ENCODE peak calls at places on chromosomes 11 and 22, in six cellular contexts. I is heart right ventricle, A is colonic mucosa, M is psoas muscle, D is mucosa of descending colon, H is GM23248. R is an unnamed sample.

GRCh38 chr11:46050065-46050464 is 71.2 kb downstream of the PHF21A start:
- DNase-seq in H (peak; percentile 87), I (no peak), M (peak; percentile 17), A (no peak), D (no peak), R (peak; percentile 90)

GRCh38 chr11:60345489-60345888 is 18.4 kb downstream of the MS4A6E start:
- DNase-seq in D (peak; percentile 69), M (no peak), I (peak; percentile 19), A (no peak), H (peak; percentile 26), R (no peak)

GRCh38 chr11:117836077-117836960 is 11.8 kb upstream of the FXYD2 start:
- DNase-seq in A (peak; percentile 17), M (no peak), H (no peak), D (no peak), I (no peak), R (no peak)

GRCh38 chr22:29710922-29711593 is 8.7 kb upstream of the CABP7 start:
- DNase-seq in A (peak; percentile 29), H (no peak), D (peak; percentile 44), I (peak; percentile 16), M (peak; percentile 76), R (no peak)

GRCh38 chr22:44676441-44677298 is 25.3 kb upstream of the PRR5 start:
- DNase-seq in A (peak; percentile 82), M (no peak), I (no peak), D (peak; percentile 74), H (peak; percentile 37), R (no peak)

GRCh38 chr11:117928818-117929567 is at the start of gene TMPRSS13:
- DNase-seq in D (peak; percentile 62), H (no peak), M (no peak), A (peak; percentile 62), I (no peak), R (no peak)

GRCh38 chr11:19614370-19614936 is 98.2 kb upstream of the NAV2 start:
- DNase-seq in A (no peak), H (no peak), M (no peak), I (no peak), D (no peak), R (no peak)

GRCh38 chr11:33063326-33063775 is 24.0 kb downstream of the TCP11L1 start:
- DNase-seq in A (no peak), I (no peak), D (no peak), M (no peak), H (peak; percentile 85), R (peak; percentile 48)

GRCh38 chr11:78808903-78809302 is 234.2 kb upstream of the NARS2 start:
- DNase-seq in H (no peak), D (peak; percentile 69), M (no peak), A (peak; percentile 66), I (no peak), R (no peak)

GRCh38 chr11:7672960-7673723 is at the start of gene CYB5R2:
- DNase-seq in A (peak; percentile 85), M (peak; percentile 75), I (peak; percentile 75), D (peak; percentile 78), H (peak; percentile 78), R (no peak)

GRCh38 chr22:32482708-32483107 is 8.1 kb downstream of the FBXO7 start:
- DNase-seq in I (no peak), A (no peak), M (no peak), H (peak; percentile 25), D (no peak), R (peak; percentile 36)

GRCh38 chr11:65446446-65447277 is 24.1 kb downstream of the NEAT1 start:
- DNase-seq in D (no peak), A (no peak), I (no peak), H (peak; percentile 65), M (peak; percentile 76), R (peak; percentile 47)

GRCh38 chr11:12377106-12377823 is at the start of gene PARVA:
- DNase-seq in M (peak; percentile 67), H (peak; percentile 94), I (peak; percentile 70), A (peak; percentile 77), D (peak; percentile 67), R (peak; percentile 79)

GRCh38 chr11:115819014-115819413 is 314.8 kb upstream of the CADM1 start:
- DNase-seq in H (no peak), M (no peak), D (no peak), I (no peak), A (no peak), R (peak; percentile 12)

GRCh38 chr22:44624689-44625420 is 77.1 kb upstream of the PRR5 start:
- DNase-seq in H (no peak), D (no peak), A (no peak), M (no peak), I (no peak), R (no peak)

GRCh38 chr11:14500181-14500651 is 605 bp upstream of the COPB1 start:
- DNase-seq in M (no peak), D (peak; percentile 82), A (peak; percentile 74), I (peak; percentile 48), H (peak; percentile 82), R (peak; percentile 42)

GRCh38 chr11:75233688-75234295 is 6.8 kb upstream of the TPBGL start:
- DNase-seq in H (peak; percentile 64), M (no peak), I (peak; percentile 46), A (peak; percentile 38), D (peak; percentile 74), R (peak; percentile 41)

GRCh38 chr11:12430912-12431311 is 53.5 kb downstream of the PARVA start:
- DNase-seq in D (peak; percentile 72), H (peak; percentile 94), M (peak; percentile 59), A (peak; percentile 83), I (peak; percentile 61), R (peak; percentile 87)

GRCh38 chr22:39520874-39521857 is 804 bp downstream of the ATF4 start:
- DNase-seq in D (peak; percentile 86), H (peak; percentile 92), A (peak; percentile 84), I (peak; percentile 88), M (peak; percentile 86), R (peak; percentile 52)

GRCh38 chr11:134275534-134276395 is at the start of gene GLB1L3:
- DNase-seq in D (peak; percentile 29), A (no peak), H (peak; percentile 60), I (no peak), M (no peak), R (no peak)

GRCh38 chr11:58658553-58659080 is 36.2 kb downstream of the CNTF start:
- DNase-seq in A (no peak), D (no peak), I (no peak), M (no peak), H (no peak), R (no peak)

GRCh38 chr11:122633219-122633829 is 22.2 kb upstream of the UBASH3B start:
- DNase-seq in I (peak; percentile 29), D (no peak), H (peak; percentile 83), M (no peak), A (no peak), R (peak; percentile 38)

GRCh38 chr22:17337639-17338038 is 31.6 kb upstream of the CECR2 start:
- DNase-seq in D (no peak), A (no peak), H (no peak), I (no peak), M (no peak), R (no peak)
- H3K4me1 ChIP-seq in D (no peaks in the 10 kb centered on the region), A (no peaks in the 10 kb centered on the region), H (no peaks in the 10 kb centered on the region), I (peaks cover 9% of the 10 kb centered on the region), M (peaks cover 13% of the 10 kb centered on the region), R (no peaks in the 10 kb centered on the region)

DNA sequence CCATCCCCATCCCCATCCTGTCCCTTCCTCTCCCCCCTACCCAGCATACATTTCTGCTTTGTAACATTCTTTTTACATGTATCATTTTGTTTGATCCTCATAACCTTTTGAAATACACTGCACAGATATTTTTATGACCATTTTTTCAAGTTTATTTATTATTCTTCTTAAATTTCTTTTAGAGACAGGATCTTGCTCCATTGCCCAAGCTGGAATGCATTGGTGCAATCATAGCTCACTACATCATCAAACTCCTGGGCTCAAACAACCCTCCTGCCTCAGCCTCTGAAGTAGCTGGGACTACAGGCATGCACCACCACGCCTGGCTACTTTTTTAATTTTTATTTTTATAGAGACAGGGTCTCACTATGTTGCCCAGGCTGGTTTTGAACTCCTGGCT is 99.4 kb upstream of the AKIP1 start:
- DNase-seq in H (peak; percentile 48), D (no peak), A (no peak), I (no peak), M (no peak), R (no peak)
- H3K4me1 ChIP-seq in H (peaks cover 71% of the 10 kb centered on the region), D (peaks cover 37% of the 10 kb centered on the region), A (peaks cover 11% of the 10 kb centered on the region), I (peaks cover 70% of the 10 kb centered on the region), M (peaks cover 31% of the 10 kb centered on the region), R (peaks cover 69% of the 10 kb centered on the region)

GRCh38 chr22:24978308-24978707 is 25.8 kb downstream of the KIAA1671 start:
- DNase-seq in I (no peak), M (no peak), A (no peak), H (no peak), D (no peak), R (no peak)
- H3K4me1 ChIP-seq in I (peaks cover 88% of the 10 kb centered on the region), M (no peaks in the 10 kb centered on the region), A (peaks cover 13% of the 10 kb centered on the region), H (peaks cover 6% of the 10 kb centered on the region), D (peaks cover 48% of the 10 kb centered on the region), R (peaks cover 15% of the 10 kb centered on the region)

DNA sequence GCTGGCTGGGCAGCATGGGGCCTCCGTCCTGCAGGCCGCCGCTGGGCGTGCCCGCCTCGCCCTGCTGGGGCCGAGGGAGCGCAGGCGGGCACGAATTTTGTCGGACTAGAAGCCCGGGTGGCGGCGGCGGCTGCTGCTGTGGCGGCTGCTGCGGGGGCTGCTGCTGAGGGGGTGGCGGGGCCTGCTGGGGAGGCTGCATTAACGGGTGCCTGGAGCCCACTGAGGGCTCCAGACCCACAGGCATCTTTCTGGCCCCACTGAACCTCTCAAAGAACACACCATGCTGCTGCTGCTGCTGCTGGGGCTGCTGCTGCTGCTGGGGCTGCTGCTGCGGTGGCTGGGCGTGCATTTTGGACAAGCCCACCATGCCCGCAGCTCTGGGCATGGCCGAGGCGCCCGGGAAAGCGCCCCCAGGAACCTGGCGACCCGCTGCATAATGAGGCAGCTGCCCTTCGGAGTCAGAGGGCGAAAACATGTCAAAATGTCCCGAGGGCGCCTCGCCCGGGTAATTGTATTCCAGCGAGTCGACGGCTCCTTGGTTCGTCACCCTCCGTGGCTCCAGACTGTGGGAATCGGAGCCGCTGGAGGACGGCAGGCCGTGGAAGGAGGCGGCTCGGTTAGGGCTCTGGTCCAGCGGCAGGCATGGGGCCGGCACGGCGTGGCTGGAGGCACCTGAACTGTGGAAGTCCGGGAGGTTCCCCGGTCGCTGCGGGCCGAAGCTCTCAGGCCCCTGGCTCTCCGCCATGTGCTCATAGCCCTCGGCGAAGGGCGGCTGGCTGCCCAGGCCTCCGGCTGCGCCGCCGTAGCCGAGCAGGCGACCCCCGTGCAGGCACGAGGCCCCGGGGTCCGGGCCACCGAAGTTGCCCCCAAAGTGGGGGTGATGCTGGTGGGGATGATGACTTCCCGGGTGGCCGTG is 2.0 kb downstream of the MN1 start:
- DNase-seq in A (no peak), M (peak; percentile 53), H (peak; percentile 85), D (no peak), I (no peak), R (no peak)
- H3K4me1 ChIP-seq in A (peaks cover 6% of the 10 kb centered on the region), M (peaks cover 44% of the 10 kb centered on the region), H (peaks cover 14% of the 10 kb centered on the region), D (peaks cover 10% of the 10 kb centered on the region), I (peaks cover 59% of the 10 kb centered on the region), R (peaks cover 27% of the 10 kb centered on the region)